ENCODE peak calls at places on chromosomes 6 and 20, in ten cellular contexts. One of them, this sample, is unnamed.

GRCh38 chr6:105591053-105591452 is 188.2 kb upstream of the PREP start:
- DNase-seq in memory B cell: no peak
- DNase-seq in kidney glomerular epithelial cell: peak; percentile 20
- DNase-seq in epithelial cell of esophagus: peak; percentile 91
- DNase-seq in lung: no peak
- DNase-seq in GM13977: peak; percentile 35
- DNase-seq in stimulated activated CD4-positive, alpha-beta T cell treated with anti-CD3 and anti-CD28 coated beads, Interleukin-2, amount 100 ng/mL, for 48 hours: no peak
- DNase-seq in amygdala: no peak
- DNase-seq in RWPE2: no peak
- DNase-seq in RCC 7860: peak; percentile 66
- DNase-seq in this sample: no peak

GRCh38 chr6:104325341-104326172 is 534.2 kb downstream of the HACE1 start:
- DNase-seq in lung: no peak
- DNase-seq in memory B cell: no peak
- DNase-seq in RCC 7860: no peak
- DNase-seq in RWPE2: no peak
- DNase-seq in amygdala: no peak
- DNase-seq in kidney glomerular epithelial cell: peak; percentile 32
- DNase-seq in stimulated activated CD4-positive, alpha-beta T cell treated with anti-CD3 and anti-CD28 coated beads, Interleukin-2, amount 100 ng/mL, for 48 hours: no peak
- DNase-seq in epithelial cell of esophagus: peak; percentile 35
- DNase-seq in GM13977: peak; percentile 20
- DNase-seq in this sample: peak; percentile 9

GRCh38 chr6:47169785-47170685 is 127.9 kb upstream of the ADGRF1 start:
- DNase-seq in GM13977: no peak
- DNase-seq in epithelial cell of esophagus: peak; percentile 95
- DNase-seq in amygdala: no peak
- DNase-seq in lung: no peak
- DNase-seq in stimulated activated CD4-positive, alpha-beta T cell treated with anti-CD3 and anti-CD28 coated beads, Interleukin-2, amount 100 ng/mL, for 48 hours: no peak
- DNase-seq in memory B cell: no peak
- DNase-seq in kidney glomerular epithelial cell: no peak
- DNase-seq in RWPE2: no peak
- DNase-seq in RCC 7860: no peak
- DNase-seq in this sample: no peak

GRCh38 chr20:32559753-32560380 is 25.3 kb downstream of the NOL4L start:
- DNase-seq in amygdala: no peak
- DNase-seq in memory B cell: no peak
- DNase-seq in kidney glomerular epithelial cell: no peak
- DNase-seq in RWPE2: no peak
- DNase-seq in GM13977: no peak
- DNase-seq in RCC 7860: no peak
- DNase-seq in epithelial cell of esophagus: peak; percentile 40
- DNase-seq in stimulated activated CD4-positive, alpha-beta T cell treated with anti-CD3 and anti-CD28 coated beads, Interleukin-2, amount 100 ng/mL, for 48 hours: no peak
- DNase-seq in lung: no peak
- DNase-seq in this sample: no peak

GRCh38 chr20:33531047-33531877 is 41.4 kb downstream of the CBFA2T2 start:
- DNase-seq in RCC 7860: no peak
- DNase-seq in stimulated activated CD4-positive, alpha-beta T cell treated with anti-CD3 and anti-CD28 coated beads, Interleukin-2, amount 100 ng/mL, for 48 hours: no peak
- DNase-seq in kidney glomerular epithelial cell: peak; percentile 36
- DNase-seq in epithelial cell of esophagus: no peak
- DNase-seq in amygdala: no peak
- DNase-seq in GM13977: no peak
- DNase-seq in memory B cell: no peak
- DNase-seq in RWPE2: no peak
- DNase-seq in lung: no peak
- DNase-seq in this sample: no peak

GRCh38 chr20:18180815-18181214 is 43.2 kb downstream of the KAT14 start:
- DNase-seq in memory B cell: no peak
- DNase-seq in lung: no peak
- DNase-seq in kidney glomerular epithelial cell: peak; percentile 42
- DNase-seq in RCC 7860: peak; percentile 45
- DNase-seq in RWPE2: no peak
- DNase-seq in epithelial cell of esophagus: no peak
- DNase-seq in GM13977: no peak
- DNase-seq in amygdala: no peak
- DNase-seq in stimulated activated CD4-positive, alpha-beta T cell treated with anti-CD3 and anti-CD28 coated beads, Interleukin-2, amount 100 ng/mL, for 48 hours: no peak
- DNase-seq in this sample: no peak

GRCh38 chr20:29878281-29878741 is 1379.2 kb upstream of the DEFB115 start:
- DNase-seq in amygdala: no peak
- DNase-seq in lung: no peak
- DNase-seq in RCC 7860: no peak
- DNase-seq in GM13977: peak; percentile 29
- DNase-seq in RWPE2: peak; percentile 85
- DNase-seq in stimulated activated CD4-positive, alpha-beta T cell treated with anti-CD3 and anti-CD28 coated beads, Interleukin-2, amount 100 ng/mL, for 48 hours: no peak
- DNase-seq in epithelial cell of esophagus: peak; percentile 27
- DNase-seq in kidney glomerular epithelial cell: no peak
- DNase-seq in memory B cell: peak; percentile 21
- DNase-seq in this sample: peak; percentile 95

GRCh38 chr20:36468149-36469000 is 72.9 kb upstream of the MYL9 start:
- DNase-seq in epithelial cell of esophagus: no peak
- DNase-seq in memory B cell: no peak
- DNase-seq in lung: no peak
- DNase-seq in RWPE2: no peak
- DNase-seq in kidney glomerular epithelial cell: no peak
- DNase-seq in amygdala: peak; percentile 19
- DNase-seq in GM13977: no peak
- DNase-seq in RCC 7860: no peak
- DNase-seq in stimulated activated CD4-positive, alpha-beta T cell treated with anti-CD3 and anti-CD28 coated beads, Interleukin-2, amount 100 ng/mL, for 48 hours: no peak
- DNase-seq in this sample: no peak

GRCh38 chr20:5657190-5657872 is 92.9 kb upstream of the SHLD1 start:
- DNase-seq in RWPE2: peak; percentile 89
- DNase-seq in kidney glomerular epithelial cell: peak; percentile 77
- DNase-seq in GM13977: no peak
- DNase-seq in RCC 7860: peak; percentile 79
- DNase-seq in lung: peak; percentile 56
- DNase-seq in memory B cell: no peak
- DNase-seq in stimulated activated CD4-positive, alpha-beta T cell treated with anti-CD3 and anti-CD28 coated beads, Interleukin-2, amount 100 ng/mL, for 48 hours: no peak
- DNase-seq in amygdala: peak; percentile 9
- DNase-seq in epithelial cell of esophagus: peak; percentile 95
- DNase-seq in this sample: no peak

GRCh38 chr6:34059136-34059731 is 86.7 kb downstream of the GRM4 start:
- DNase-seq in memory B cell: no peak
- DNase-seq in GM13977: no peak
- DNase-seq in lung: no peak
- DNase-seq in epithelial cell of esophagus: no peak
- DNase-seq in RCC 7860: no peak
- DNase-seq in amygdala: no peak
- DNase-seq in stimulated activated CD4-positive, alpha-beta T cell treated with anti-CD3 and anti-CD28 coated beads, Interleukin-2, amount 100 ng/mL, for 48 hours: no peak
- DNase-seq in kidney glomerular epithelial cell: peak; percentile 18
- DNase-seq in RWPE2: no peak
- DNase-seq in this sample: no peak

GRCh38 chr6:53899512-53899911 is 104.7 kb downstream of the LRRC1 start:
- DNase-seq in RWPE2: no peak
- DNase-seq in RCC 7860: no peak
- DNase-seq in kidney glomerular epithelial cell: no peak
- DNase-seq in GM13977: no peak
- DNase-seq in epithelial cell of esophagus: no peak
- DNase-seq in memory B cell: no peak
- DNase-seq in amygdala: no peak
- DNase-seq in stimulated activated CD4-positive, alpha-beta T cell treated with anti-CD3 and anti-CD28 coated beads, Interleukin-2, amount 100 ng/mL, for 48 hours: no peak
- DNase-seq in lung: no peak
- DNase-seq in this sample: no peak

GRCh38 chr6:137602871-137603270 is 108.7 kb upstream of the OLIG3 start:
- DNase-seq in RCC 7860: no peak
- DNase-seq in memory B cell: no peak
- DNase-seq in GM13977: no peak
- DNase-seq in RWPE2: no peak
- DNase-seq in epithelial cell of esophagus: no peak
- DNase-seq in lung: no peak
- DNase-seq in kidney glomerular epithelial cell: no peak
- DNase-seq in amygdala: no peak
- DNase-seq in stimulated activated CD4-positive, alpha-beta T cell treated with anti-CD3 and anti-CD28 coated beads, Interleukin-2, amount 100 ng/mL, for 48 hours: no peak
- DNase-seq in this sample: no peak

GRCh38 chr20:34324541-34324940 is 21.4 kb upstream of the AHCY start:
- DNase-seq in lung: no peak
- DNase-seq in memory B cell: no peak
- DNase-seq in RWPE2: no peak
- DNase-seq in GM13977: no peak
- DNase-seq in stimulated activated CD4-positive, alpha-beta T cell treated with anti-CD3 and anti-CD28 coated beads, Interleukin-2, amount 100 ng/mL, for 48 hours: no peak
- DNase-seq in kidney glomerular epithelial cell: no peak
- DNase-seq in amygdala: no peak
- DNase-seq in epithelial cell of esophagus: no peak
- DNase-seq in RCC 7860: no peak
- DNase-seq in this sample: no peak

GRCh38 chr20:40435146-40435545 is 253.9 kb downstream of the MAFB start:
- DNase-seq in RWPE2: no peak
- DNase-seq in kidney glomerular epithelial cell: no peak
- DNase-seq in lung: no peak
- DNase-seq in stimulated activated CD4-positive, alpha-beta T cell treated with anti-CD3 and anti-CD28 coated beads, Interleukin-2, amount 100 ng/mL, for 48 hours: no peak
- DNase-seq in memory B cell: no peak
- DNase-seq in GM13977: no peak
- DNase-seq in RCC 7860: no peak
- DNase-seq in amygdala: no peak
- DNase-seq in epithelial cell of esophagus: no peak
- DNase-seq in this sample: no peak

GRCh38 chr6:6801635-6802218 is 213.2 kb downstream of the LY86 start:
- DNase-seq in memory B cell: no peak
- DNase-seq in kidney glomerular epithelial cell: no peak
- DNase-seq in amygdala: no peak
- DNase-seq in lung: peak; percentile 39
- DNase-seq in RWPE2: no peak
- DNase-seq in RCC 7860: no peak
- DNase-seq in epithelial cell of esophagus: no peak
- DNase-seq in GM13977: no peak
- DNase-seq in stimulated activated CD4-positive, alpha-beta T cell treated with anti-CD3 and anti-CD28 coated beads, Interleukin-2, amount 100 ng/mL, for 48 hours: no peak
- DNase-seq in this sample: no peak

GRCh38 chr6:9482030-9482731 is 932.7 kb downstream of the TFAP2A start:
- DNase-seq in memory B cell: no peak
- DNase-seq in GM13977: no peak
- DNase-seq in amygdala: no peak
- DNase-seq in epithelial cell of esophagus: peak; percentile 90
- DNase-seq in RCC 7860: peak; percentile 85
- DNase-seq in stimulated activated CD4-positive, alpha-beta T cell treated with anti-CD3 and anti-CD28 coated beads, Interleukin-2, amount 100 ng/mL, for 48 hours: no peak
- DNase-seq in RWPE2: no peak
- DNase-seq in kidney glomerular epithelial cell: peak; percentile 93
- DNase-seq in lung: no peak
- DNase-seq in this sample: no peak

GRCh38 chr6:29702519-29703103 is 20.6 kb upstream of the HLA-F start:
- DNase-seq in lung: no peak
- DNase-seq in amygdala: no peak
- DNase-seq in epithelial cell of esophagus: peak; percentile 44
- DNase-seq in kidney glomerular epithelial cell: peak; percentile 7
- DNase-seq in stimulated activated CD4-positive, alpha-beta T cell treated with anti-CD3 and anti-CD28 coated beads, Interleukin-2, amount 100 ng/mL, for 48 hours: peak; percentile 86
- DNase-seq in RCC 7860: peak; percentile 17
- DNase-seq in memory B cell: peak; percentile 81
- DNase-seq in RWPE2: no peak
- DNase-seq in GM13977: peak; percentile 53
- DNase-seq in this sample: no peak

GRCh38 chr20:16441526-16442164 is 131.6 kb downstream of the KIF16B start:
- DNase-seq in memory B cell: no peak
- DNase-seq in epithelial cell of esophagus: no peak
- DNase-seq in RWPE2: no peak
- DNase-seq in amygdala: no peak
- DNase-seq in stimulated activated CD4-positive, alpha-beta T cell treated with anti-CD3 and anti-CD28 coated beads, Interleukin-2, amount 100 ng/mL, for 48 hours: no peak
- DNase-seq in GM13977: no peak
- DNase-seq in kidney glomerular epithelial cell: no peak
- DNase-seq in lung: no peak
- DNase-seq in RCC 7860: no peak
- DNase-seq in this sample: no peak

GRCh38 chr6:107308676-107309075 is 150.7 kb downstream of the PDSS2 start:
- DNase-seq in GM13977: no peak
- DNase-seq in lung: no peak
- DNase-seq in RWPE2: no peak
- DNase-seq in stimulated activated CD4-positive, alpha-beta T cell treated with anti-CD3 and anti-CD28 coated beads, Interleukin-2, amount 100 ng/mL, for 48 hours: no peak
- DNase-seq in epithelial cell of esophagus: no peak
- DNase-seq in RCC 7860: no peak
- DNase-seq in memory B cell: no peak
- DNase-seq in kidney glomerular epithelial cell: no peak
- DNase-seq in amygdala: no peak
- DNase-seq in this sample: no peak

GRCh38 chr6:170435766-170436165 is 117.3 kb downstream of the PSMB1 start:
- DNase-seq in RWPE2: no peak
- DNase-seq in GM13977: no peak
- DNase-seq in lung: no peak
- DNase-seq in amygdala: no peak
- DNase-seq in epithelial cell of esophagus: no peak
- DNase-seq in memory B cell: no peak
- DNase-seq in stimulated activated CD4-positive, alpha-beta T cell treated with anti-CD3 and anti-CD28 coated beads, Interleukin-2, amount 100 ng/mL, for 48 hours: no peak
- DNase-seq in RCC 7860: no peak
- DNase-seq in kidney glomerular epithelial cell: no peak
- DNase-seq in this sample: no peak

GRCh38 chr20:62799459-62799858 is 3.2 kb downstream of the MRGBP start:
- DNase-seq in memory B cell: no peak
- DNase-seq in GM13977: no peak
- DNase-seq in amygdala: no peak
- DNase-seq in RWPE2: peak; percentile 83
- DNase-seq in stimulated activated CD4-positive, alpha-beta T cell treated with anti-CD3 and anti-CD28 coated beads, Interleukin-2, amount 100 ng/mL, for 48 hours: no peak
- DNase-seq in kidney glomerular epithelial cell: no peak
- DNase-seq in epithelial cell of esophagus: no peak
- DNase-seq in RCC 7860: no peak
- DNase-seq in lung: no peak
- DNase-seq in this sample: no peak

GRCh38 chr20:36784900-36785299 is 11.3 kb upstream of the DSN1 start:
- DNase-seq in RCC 7860: no peak
- DNase-seq in epithelial cell of esophagus: no peak
- DNase-seq in stimulated activated CD4-positive, alpha-beta T cell treated with anti-CD3 and anti-CD28 coated beads, Interleukin-2, amount 100 ng/mL, for 48 hours: no peak
- DNase-seq in GM13977: no peak
- DNase-seq in kidney glomerular epithelial cell: no peak
- DNase-seq in memory B cell: no peak
- DNase-seq in amygdala: no peak
- DNase-seq in RWPE2: no peak
- DNase-seq in lung: no peak
- DNase-seq in this sample: no peak

GRCh38 chr20:36745234-36745926 is 510 bp downstream of the NDRG3 start:
- DNase-seq in memory B cell: no peak
- DNase-seq in stimulated activated CD4-positive, alpha-beta T cell treated with anti-CD3 and anti-CD28 coated beads, Interleukin-2, amount 100 ng/mL, for 48 hours: no peak
- DNase-seq in RWPE2: no peak
- DNase-seq in amygdala: peak; percentile 42
- DNase-seq in epithelial cell of esophagus: peak; percentile 8
- DNase-seq in GM13977: no peak
- DNase-seq in kidney glomerular epithelial cell: no peak
- DNase-seq in RCC 7860: no peak
- DNase-seq in lung: peak; percentile 33
- DNase-seq in this sample: no peak

GRCh38 chr6:111844921-111845320 is 28.3 kb downstream of the FYN start:
- DNase-seq in GM13977: no peak
- DNase-seq in epithelial cell of esophagus: no peak
- DNase-seq in memory B cell: no peak
- DNase-seq in RWPE2: no peak
- DNase-seq in stimulated activated CD4-positive, alpha-beta T cell treated with anti-CD3 and anti-CD28 coated beads, Interleukin-2, amount 100 ng/mL, for 48 hours: no peak
- DNase-seq in RCC 7860: no peak
- DNase-seq in kidney glomerular epithelial cell: no peak
- DNase-seq in lung: no peak
- DNase-seq in amygdala: no peak
- DNase-seq in this sample: no peak

GRCh38 chr6:62129127-62129526 is 156.9 kb downstream of the KHDRBS2 start:
- DNase-seq in memory B cell: no peak
- DNase-seq in RWPE2: no peak
- DNase-seq in lung: no peak
- DNase-seq in amygdala: no peak
- DNase-seq in RCC 7860: no peak
- DNase-seq in epithelial cell of esophagus: no peak
- DNase-seq in GM13977: no peak
- DNase-seq in kidney glomerular epithelial cell: no peak
- DNase-seq in stimulated activated CD4-positive, alpha-beta T cell treated with anti-CD3 and anti-CD28 coated beads, Interleukin-2, amount 100 ng/mL, for 48 hours: no peak
- DNase-seq in this sample: no peak

GRCh38 chr20:23245553-23246128 is 105.0 kb upstream of the NXT1 start:
- DNase-seq in RWPE2: no peak
- DNase-seq in GM13977: peak; percentile 67
- DNase-seq in RCC 7860: no peak
- DNase-seq in amygdala: no peak
- DNase-seq in epithelial cell of esophagus: peak; percentile 62
- DNase-seq in memory B cell: no peak
- DNase-seq in lung: peak; percentile 67
- DNase-seq in kidney glomerular epithelial cell: no peak
- DNase-seq in stimulated activated CD4-positive, alpha-beta T cell treated with anti-CD3 and anti-CD28 coated beads, Interleukin-2, amount 100 ng/mL, for 48 hours: peak; percentile 10
- DNase-seq in this sample: peak; percentile 33

GRCh38 chr20:53763707-53764415 is 170.2 kb upstream of the ZNF217 start:
- DNase-seq in RCC 7860: no peak
- DNase-seq in kidney glomerular epithelial cell: no peak
- DNase-seq in stimulated activated CD4-positive, alpha-beta T cell treated with anti-CD3 and anti-CD28 coated beads, Interleukin-2, amount 100 ng/mL, for 48 hours: no peak
- DNase-seq in GM13977: no peak
- DNase-seq in amygdala: no peak
- DNase-seq in epithelial cell of esophagus: no peak
- DNase-seq in RWPE2: peak; percentile 19
- DNase-seq in lung: no peak
- DNase-seq in memory B cell: no peak
- DNase-seq in this sample: peak; percentile 75

GRCh38 chr6:9056556-9056955 is 621.2 kb upstream of the SLC35B3 start:
- DNase-seq in RWPE2: no peak
- DNase-seq in RCC 7860: no peak
- DNase-seq in kidney glomerular epithelial cell: no peak
- DNase-seq in amygdala: no peak
- DNase-seq in lung: no peak
- DNase-seq in epithelial cell of esophagus: no peak
- DNase-seq in GM13977: no peak
- DNase-seq in stimulated activated CD4-positive, alpha-beta T cell treated with anti-CD3 and anti-CD28 coated beads, Interleukin-2, amount 100 ng/mL, for 48 hours: no peak
- DNase-seq in memory B cell: no peak
- DNase-seq in this sample: no peak